ENCODE peak calls at places on chromosomes 13 and 19, in eight cellular contexts. One of them, this sample, is unnamed.

GRCh38 chr19:801861-802496 is 4.7 kb downstream of the PTBP1 start:
- DNase-seq in activated B cell treated with CpG ODN at 0.5 μM for 24 hours: no peak
- DNase-seq in uterus: peak; percentile 52
- DNase-seq in foreskin fibroblast: peak; percentile 68
- DNase-seq in GM20000: no peak
- DNase-seq in stomach: peak; percentile 60
- DNase-seq in adrenal gland: peak; percentile 60
- DNase-seq in nephron progenitor cell: no peak
- DNase-seq in this sample: no peak

GRCh38 chr13:73138276-73138950 is 79.6 kb downstream of the KLF5 start:
- DNase-seq in activated B cell treated with CpG ODN at 0.5 μM for 24 hours: no peak
- DNase-seq in uterus: no peak
- DNase-seq in foreskin fibroblast: peak; percentile 47
- DNase-seq in GM20000: no peak
- DNase-seq in stomach: peak; percentile 69
- DNase-seq in adrenal gland: peak; percentile 18
- DNase-seq in nephron progenitor cell: peak; percentile 10
- DNase-seq in this sample: no peak

GRCh38 chr19:34230833-34231232 is 23.5 kb upstream of the GARRE1 start:
- DNase-seq in activated B cell treated with CpG ODN at 0.5 μM for 24 hours: no peak
- DNase-seq in uterus: no peak
- DNase-seq in foreskin fibroblast: no peak
- DNase-seq in GM20000: no peak
- DNase-seq in stomach: no peak
- DNase-seq in adrenal gland: no peak
- DNase-seq in nephron progenitor cell: no peak
- DNase-seq in this sample: no peak

GRCh38 chr19:21092107-21092506 is 10.1 kb downstream of the ZNF714 start:
- DNase-seq in activated B cell treated with CpG ODN at 0.5 μM for 24 hours: no peak
- DNase-seq in uterus: no peak
- DNase-seq in foreskin fibroblast: peak; percentile 2
- DNase-seq in GM20000: no peak
- DNase-seq in stomach: no peak
- DNase-seq in adrenal gland: peak; percentile 47
- DNase-seq in nephron progenitor cell: no peak
- DNase-seq in this sample: no peak

GRCh38 chr13:86562876-86563275 is 763.7 kb upstream of the SLITRK6 start:
- DNase-seq in activated B cell treated with CpG ODN at 0.5 μM for 24 hours: no peak
- DNase-seq in uterus: no peak
- DNase-seq in foreskin fibroblast: no peak
- DNase-seq in GM20000: no peak
- DNase-seq in stomach: no peak
- DNase-seq in adrenal gland: no peak
- DNase-seq in nephron progenitor cell: no peak
- DNase-seq in this sample: no peak

GRCh38 chr13:42991892-42992584 is at the start of gene EPSTI1:
- DNase-seq in activated B cell treated with CpG ODN at 0.5 μM for 24 hours: peak; percentile 69
- DNase-seq in uterus: peak; percentile 63
- DNase-seq in foreskin fibroblast: peak; percentile 82
- DNase-seq in GM20000: peak; percentile 61
- DNase-seq in stomach: peak; percentile 75
- DNase-seq in adrenal gland: peak; percentile 82
- DNase-seq in nephron progenitor cell: peak; percentile 67
- DNase-seq in this sample: peak; percentile 86

GRCh38 chr19:9969688-9969975 is 33.3 kb upstream of the OLFM2 start:
- DNase-seq in activated B cell treated with CpG ODN at 0.5 μM for 24 hours: no peak
- DNase-seq in uterus: no peak
- DNase-seq in foreskin fibroblast: no peak
- DNase-seq in GM20000: no peak
- DNase-seq in stomach: no peak
- DNase-seq in adrenal gland: no peak
- DNase-seq in nephron progenitor cell: no peak
- DNase-seq in this sample: no peak

GRCh38 chr19:48877900-48878218 is 5.6 kb downstream of the PPP1R15A start:
- DNase-seq in activated B cell treated with CpG ODN at 0.5 μM for 24 hours: no peak
- DNase-seq in uterus: no peak
- DNase-seq in foreskin fibroblast: peak; percentile 25
- DNase-seq in GM20000: no peak
- DNase-seq in stomach: no peak
- DNase-seq in adrenal gland: no peak
- DNase-seq in nephron progenitor cell: no peak
- DNase-seq in this sample: no peak

GRCh38 chr13:84433024-84433423 is 550.8 kb upstream of the SLITRK1 start:
- DNase-seq in activated B cell treated with CpG ODN at 0.5 μM for 24 hours: no peak
- DNase-seq in uterus: no peak
- DNase-seq in foreskin fibroblast: peak; percentile 87
- DNase-seq in GM20000: no peak
- DNase-seq in stomach: no peak
- DNase-seq in adrenal gland: no peak
- DNase-seq in nephron progenitor cell: no peak
- DNase-seq in this sample: no peak

GRCh38 chr13:111855016-111855590 is 211.8 kb upstream of the SOX1 start:
- DNase-seq in activated B cell treated with CpG ODN at 0.5 μM for 24 hours: no peak
- DNase-seq in uterus: no peak
- DNase-seq in foreskin fibroblast: no peak
- DNase-seq in GM20000: no peak
- DNase-seq in stomach: no peak
- DNase-seq in adrenal gland: no peak
- DNase-seq in nephron progenitor cell: no peak
- DNase-seq in this sample: no peak

GRCh38 chr19:18377026-18377425 is 8.9 kb upstream of the GDF15 start:
- DNase-seq in activated B cell treated with CpG ODN at 0.5 μM for 24 hours: no peak
- DNase-seq in uterus: no peak
- DNase-seq in foreskin fibroblast: no peak
- DNase-seq in GM20000: no peak
- DNase-seq in stomach: peak; percentile 63
- DNase-seq in adrenal gland: no peak
- DNase-seq in nephron progenitor cell: no peak
- DNase-seq in this sample: no peak

GRCh38 chr19:55590621-55591020 is 8.7 kb downstream of the FIZ1 start:
- DNase-seq in activated B cell treated with CpG ODN at 0.5 μM for 24 hours: no peak
- DNase-seq in uterus: no peak
- DNase-seq in foreskin fibroblast: peak; percentile 36
- DNase-seq in GM20000: no peak
- DNase-seq in stomach: no peak
- DNase-seq in adrenal gland: no peak
- DNase-seq in nephron progenitor cell: no peak
- DNase-seq in this sample: no peak

GRCh38 chr13:36341718-36342117 is 4.5 kb downstream of the SPART start:
- DNase-seq in activated B cell treated with CpG ODN at 0.5 μM for 24 hours: no peak
- DNase-seq in uterus: no peak
- DNase-seq in foreskin fibroblast: peak; percentile 60
- DNase-seq in GM20000: no peak
- DNase-seq in stomach: no peak
- DNase-seq in adrenal gland: no peak
- DNase-seq in nephron progenitor cell: no peak
- DNase-seq in this sample: no peak

GRCh38 chr13:54486421-54487166 is 1458.0 kb downstream of the OLFM4 start:
- DNase-seq in activated B cell treated with CpG ODN at 0.5 μM for 24 hours: no peak
- DNase-seq in uterus: no peak
- DNase-seq in foreskin fibroblast: no peak
- DNase-seq in GM20000: no peak
- DNase-seq in stomach: no peak
- DNase-seq in adrenal gland: no peak
- DNase-seq in nephron progenitor cell: no peak
- DNase-seq in this sample: no peak

GRCh38 chr19:10544242-10544752 is 593 bp downstream of the ATG4D start:
- DNase-seq in activated B cell treated with CpG ODN at 0.5 μM for 24 hours: peak; percentile 29
- DNase-seq in uterus: peak; percentile 25
- DNase-seq in foreskin fibroblast: peak; percentile 35
- DNase-seq in GM20000: peak; percentile 58
- DNase-seq in stomach: peak; percentile 66
- DNase-seq in adrenal gland: peak; percentile 54
- DNase-seq in nephron progenitor cell: no peak
- DNase-seq in this sample: no peak

GRCh38 chr19:1355258-1355973 is 28.3 kb upstream of the NDUFS7 start:
- DNase-seq in activated B cell treated with CpG ODN at 0.5 μM for 24 hours: no peak
- DNase-seq in uterus: peak; percentile 35
- DNase-seq in foreskin fibroblast: peak; percentile 38
- DNase-seq in GM20000: peak; percentile 56
- DNase-seq in stomach: no peak
- DNase-seq in adrenal gland: no peak
- DNase-seq in nephron progenitor cell: no peak
- DNase-seq in this sample: no peak

GRCh38 chr19:55676889-55677505 is 2.0 kb downstream of the EPN1 start:
- DNase-seq in activated B cell treated with CpG ODN at 0.5 μM for 24 hours: no peak
- DNase-seq in uterus: no peak
- DNase-seq in foreskin fibroblast: no peak
- DNase-seq in GM20000: no peak
- DNase-seq in stomach: no peak
- DNase-seq in adrenal gland: no peak
- DNase-seq in nephron progenitor cell: no peak
- DNase-seq in this sample: no peak

GRCh38 chr19:42423462-42424344 is 3.5 kb downstream of the LIPE start:
- DNase-seq in activated B cell treated with CpG ODN at 0.5 μM for 24 hours: peak; percentile 91
- DNase-seq in uterus: peak; percentile 69
- DNase-seq in foreskin fibroblast: peak; percentile 98
- DNase-seq in GM20000: peak; percentile 95
- DNase-seq in stomach: peak; percentile 87
- DNase-seq in adrenal gland: peak; percentile 95
- DNase-seq in nephron progenitor cell: peak; percentile 92
- DNase-seq in this sample: peak; percentile 92
- TF ChIP-seq CTCF in activated B cell treated with CpG ODN at 0.5 μM for 24 hours: no peak
- TF ChIP-seq CTCF in uterus: no peak
- TF ChIP-seq CTCF in foreskin fibroblast: no peak
- TF ChIP-seq CTCF in GM20000: no peak
- TF ChIP-seq CTCF in stomach: no peak
- TF ChIP-seq CTCF in adrenal gland: no peak
- TF ChIP-seq CTCF in nephron progenitor cell: no peak
- TF ChIP-seq CTCF in this sample: no peak

GRCh38 chr13:66443926-66444325 is 786.2 kb downstream of the PCDH9 start:
- DNase-seq in activated B cell treated with CpG ODN at 0.5 μM for 24 hours: no peak
- DNase-seq in uterus: no peak
- DNase-seq in foreskin fibroblast: no peak
- DNase-seq in GM20000: no peak
- DNase-seq in stomach: no peak
- DNase-seq in adrenal gland: no peak
- DNase-seq in nephron progenitor cell: no peak
- DNase-seq in this sample: no peak
- TF ChIP-seq CTCF in activated B cell treated with CpG ODN at 0.5 μM for 24 hours: no peak
- TF ChIP-seq CTCF in uterus: no peak
- TF ChIP-seq CTCF in foreskin fibroblast: no peak
- TF ChIP-seq CTCF in GM20000: no peak
- TF ChIP-seq CTCF in stomach: no peak
- TF ChIP-seq CTCF in adrenal gland: no peak
- TF ChIP-seq CTCF in nephron progenitor cell: no peak
- TF ChIP-seq CTCF in this sample: no peak

GRCh38 chr19:50459067-50459456 is 17.2 kb upstream of the EMC10 start:
- DNase-seq in activated B cell treated with CpG ODN at 0.5 μM for 24 hours: no peak
- DNase-seq in uterus: no peak
- DNase-seq in foreskin fibroblast: no peak
- DNase-seq in GM20000: no peak
- DNase-seq in stomach: no peak
- DNase-seq in adrenal gland: no peak
- DNase-seq in nephron progenitor cell: no peak
- DNase-seq in this sample: no peak

GRCh38 chr19:50459638-50460037 is 16.7 kb upstream of the EMC10 start:
- DNase-seq in activated B cell treated with CpG ODN at 0.5 μM for 24 hours: no peak
- DNase-seq in uterus: no peak
- DNase-seq in foreskin fibroblast: no peak
- DNase-seq in GM20000: peak; percentile 55
- DNase-seq in stomach: no peak
- DNase-seq in adrenal gland: no peak
- DNase-seq in nephron progenitor cell: no peak
- DNase-seq in this sample: no peak

GRCh38 chr19:50458396-50459066 is 17.8 kb upstream of the EMC10 start:
- DNase-seq in activated B cell treated with CpG ODN at 0.5 μM for 24 hours: no peak
- DNase-seq in uterus: no peak
- DNase-seq in foreskin fibroblast: peak; percentile 78
- DNase-seq in GM20000: no peak
- DNase-seq in stomach: no peak
- DNase-seq in adrenal gland: no peak
- DNase-seq in nephron progenitor cell: no peak
- DNase-seq in this sample: no peak

GRCh38 chr19:50461066-50461875 is 15.0 kb upstream of the EMC10 start:
- DNase-seq in activated B cell treated with CpG ODN at 0.5 μM for 24 hours: peak; percentile 61
- DNase-seq in uterus: peak; percentile 28
- DNase-seq in foreskin fibroblast: peak; percentile 88
- DNase-seq in GM20000: peak; percentile 93
- DNase-seq in stomach: peak; percentile 62
- DNase-seq in adrenal gland: peak; percentile 60
- DNase-seq in nephron progenitor cell: peak; percentile 71
- DNase-seq in this sample: peak; percentile 73

DNA sequence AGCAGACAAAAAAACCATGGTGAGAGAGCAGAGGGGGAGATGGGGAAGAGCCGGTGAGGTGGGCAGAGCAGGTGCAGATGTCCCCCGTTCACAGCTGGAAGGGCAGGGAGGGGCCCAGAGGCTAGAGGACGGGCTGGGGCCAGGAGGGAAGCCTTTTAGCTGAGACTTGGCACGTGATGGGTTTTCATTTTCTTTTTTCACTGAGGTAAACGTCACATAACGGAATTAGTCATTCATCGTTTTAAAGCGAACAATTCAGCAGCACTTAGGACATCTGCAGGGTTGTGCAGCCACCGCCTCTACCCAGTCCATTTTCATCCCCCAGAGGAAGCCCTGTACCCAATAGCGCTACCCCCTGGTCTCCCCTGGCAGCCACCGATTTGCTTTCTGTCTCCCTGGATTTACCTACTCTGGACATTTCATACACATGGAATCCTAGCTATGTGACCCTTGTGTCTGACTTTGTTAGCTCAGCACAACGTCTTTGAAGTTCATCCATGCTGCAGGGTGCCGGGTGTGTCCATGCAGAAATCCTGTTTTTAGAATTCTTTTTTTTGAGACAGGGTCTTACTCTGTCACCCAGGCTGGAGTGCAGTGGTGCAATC is 16.0 kb upstream of the EMC10 start:
- DNase-seq in activated B cell treated with CpG ODN at 0.5 μM for 24 hours: peak; percentile 42
- DNase-seq in uterus: no peak
- DNase-seq in foreskin fibroblast: peak; percentile 69
- DNase-seq in GM20000: peak; percentile 94
- DNase-seq in stomach: no peak
- DNase-seq in adrenal gland: no peak
- DNase-seq in nephron progenitor cell: no peak
- DNase-seq in this sample: peak; percentile 79
- TF ChIP-seq CTCF in activated B cell treated with CpG ODN at 0.5 μM for 24 hours: no peak
- TF ChIP-seq CTCF in uterus: no peak
- TF ChIP-seq CTCF in foreskin fibroblast: no peak
- TF ChIP-seq CTCF in GM20000: peak; percentile 12
- TF ChIP-seq CTCF in stomach: no peak
- TF ChIP-seq CTCF in adrenal gland: no peak
- TF ChIP-seq CTCF in nephron progenitor cell: no peak
- TF ChIP-seq CTCF in this sample: peak; percentile 44

GRCh38 chr13:50531917-50532899 is 311.3 kb downstream of the DLEU7 start:
- DNase-seq in activated B cell treated with CpG ODN at 0.5 μM for 24 hours: no peak
- DNase-seq in uterus: no peak
- DNase-seq in foreskin fibroblast: peak; percentile 65
- DNase-seq in GM20000: no peak
- DNase-seq in stomach: no peak
- DNase-seq in adrenal gland: no peak
- DNase-seq in nephron progenitor cell: no peak
- DNase-seq in this sample: no peak
- TF ChIP-seq CTCF in activated B cell treated with CpG ODN at 0.5 μM for 24 hours: no peak
- TF ChIP-seq CTCF in uterus: peak; percentile 61
- TF ChIP-seq CTCF in foreskin fibroblast: peak; percentile 36
- TF ChIP-seq CTCF in GM20000: no peak
- TF ChIP-seq CTCF in stomach: peak; percentile 45
- TF ChIP-seq CTCF in adrenal gland: peak; percentile 34
- TF ChIP-seq CTCF in nephron progenitor cell: no peak
- TF ChIP-seq CTCF in this sample: peak; percentile 35